ENCODE peak calls at places on chromosomes 16 and 17, in seven cellular contexts. K, W, T, D, Q, J and C are unnamed samples.
A peak's percentile ranks its signal among the peaks of the same experiment; 100 is the strongest.

GRCh38 chr17:54903375-54903774 is 2.7 kb downstream of the TOM1L1 start:
- DNase-seq in K (peak; percentile 34), W (no peak), T (no peak), D (peak; percentile 23), Q (no peak), J (peak; percentile 10), C (peak; percentile 48)

GRCh38 chr16:84029297-84030096 is 13.1 kb downstream of the SLC38A8 start:
- DNase-seq in K (no peak), W (no peak), T (no peak), D (no peak), Q (no peak), J (no peak), C (no peak)

GRCh38 chr16:50815382-50815781 is 73.5 kb downstream of the CYLD start:
- DNase-seq in K (no peak), W (no peak), T (no peak), D (no peak), Q (no peak), J (no peak), C (no peak)

GRCh38 chr16:28621756-28622155 is 11.9 kb upstream of the SULT1A1 start:
- DNase-seq in K (no peak), W (no peak), T (no peak), D (no peak), Q (no peak), J (no peak), C (no peak)

GRCh38 chr16:30166202-30166902 is 17.1 kb upstream of the CORO1A start:
- DNase-seq in K (no peak), W (no peak), T (no peak), D (no peak), Q (no peak), J (no peak), C (no peak)

GRCh38 chr17:59366773-59367656 is 35.6 kb downstream of the YPEL2 start:
- DNase-seq in K (peak; percentile 84), W (peak; percentile 87), T (no peak), D (peak; percentile 83), Q (no peak), J (peak; percentile 67), C (peak; percentile 25)

GRCh38 chr16:85401370-85401916 is 211.7 kb upstream of the GSE1 start:
- DNase-seq in K (no peak), W (no peak), T (no peak), D (no peak), Q (no peak), J (no peak), C (no peak)

GRCh38 chr17:37092701-37093100 is 143.9 kb downstream of the AATF start:
- DNase-seq in K (no peak), W (no peak), T (no peak), D (no peak), Q (no peak), J (no peak), C (no peak)

GRCh38 chr17:38511126-38512108 is 83.2 kb downstream of the ARHGAP23 start:
- DNase-seq in K (peak; percentile 85), W (no peak), T (no peak), D (peak; percentile 74), Q (no peak), J (peak; percentile 78), C (no peak)

GRCh38 chr17:63249256-63250006 is 196.7 kb downstream of the CYB561 start:
- DNase-seq in K (peak; percentile 25), W (peak; percentile 60), T (no peak), D (peak; percentile 56), Q (no peak), J (no peak), C (no peak)

GRCh38 chr17:8109669-8110455 is 8.5 kb downstream of the ALOXE3 start:
- DNase-seq in K (peak; percentile 33), W (peak; percentile 11), T (no peak), D (peak; percentile 11), Q (peak; percentile 82), J (peak; percentile 61), C (peak; percentile 66)

GRCh38 chr16:21523411-21524067 is 75.8 kb upstream of the METTL9 start:
- DNase-seq in K (no peak), W (no peak), T (no peak), D (no peak), Q (peak; percentile 11), J (peak; percentile 0), C (no peak)

GRCh38 chr17:45241315-45242011 is 19.8 kb downstream of the FMNL1 start:
- DNase-seq in K (no peak), W (no peak), T (no peak), D (no peak), Q (peak; percentile 78), J (no peak), C (no peak)

GRCh38 chr17:65293584-65294183 is 156.5 kb downstream of the RGS9 start:
- DNase-seq in K (no peak), W (no peak), T (no peak), D (no peak), Q (no peak), J (no peak), C (no peak)

GRCh38 chr17:32658470-32659418 is 172.0 kb downstream of the CDK5R1 start:
- DNase-seq in K (no peak), W (no peak), T (no peak), D (no peak), Q (no peak), J (no peak), C (no peak)

GRCh38 chr17:58630883-58631522 is 60.8 kb downstream of the TEX14 start:
- DNase-seq in K (no peak), W (peak; percentile 4), T (peak; percentile 50), D (no peak), Q (peak; percentile 70), J (peak; percentile 77), C (peak; percentile 46)

GRCh38 chr17:2369551-2370210 is 31.2 kb downstream of the MNT start:
- DNase-seq in K (no peak), W (no peak), T (no peak), D (no peak), Q (peak; percentile 62), J (no peak), C (no peak)

GRCh38 chr17:21677911-21678310 is 14.4 kb upstream of the KCNJ18 start:
- DNase-seq in K (no peak), W (no peak), T (no peak), D (no peak), Q (no peak), J (no peak), C (peak; percentile 38)